ENCODE peak calls at places on chromosomes 1 and 21, in four cellular contexts. Q, V, C and L are unnamed samples.

GRCh38 chr1:42931911-42932422 is 26.7 kb downstream of the SLC2A1 start:
- DNase-seq in Q (peak), C (peak), V (peak), L (peak)

GRCh38 chr1:56436338-56436695 is 143.0 kb downstream of the PLPP3 start:
- DNase-seq in Q (no peak), V (no peak), C (no peak), L (no peak)

GRCh38 chr1:197619008-197619640 is 156.2 kb downstream of the DENND1B start:
- DNase-seq in V (no peak), Q (no peak), C (no peak), L (no peak)

GRCh38 chr1:232183266-232183800 is 446.6 kb downstream of the SIPA1L2 start:
- DNase-seq in Q (no peak), C (no peak), V (no peak), L (no peak)

GRCh38 chr1:204447736-204448135 is 36.1 kb upstream of the PPP1R15B start:
- DNase-seq in Q (no peak), C (no peak), V (no peak), L (no peak)

GRCh38 chr1:214475746-214476145 is 75.7 kb downstream of the PTPN14 start:
- DNase-seq in V (no peak), Q (no peak), C (no peak), L (no peak)

GRCh38 chr1:23980725-23981063 is 567 bp upstream of the SRSF10 start:
- DNase-seq in Q (peak), C (no peak), V (peak), L (peak)

GRCh38 chr1:198641966-198642656 is 3.3 kb downstream of the PTPRC start:
- DNase-seq in V (no peak), C (no peak), Q (no peak), L (no peak)

GRCh38 chr1:62395291-62395690 is 41.6 kb upstream of the USP1 start:
- DNase-seq in Q (no peak), C (no peak), V (no peak), L (no peak)

GRCh38 chr1:87951852-87952251 is 623.2 kb downstream of the LMO4 start:
- DNase-seq in V (no peak), Q (no peak), C (no peak), L (no peak)

GRCh38 chr1:42931108-42931539 is 27.5 kb downstream of the SLC2A1 start:
- DNase-seq in C (no peak), V (peak), Q (peak), L (peak)

GRCh38 chr1:204384636-204385354 is 25.1 kb upstream of the PLEKHA6 start:
- DNase-seq in C (no peak), V (no peak), Q (no peak), L (no peak)

GRCh38 chr1:85413169-85413568 is 51.8 kb downstream of the DDAH1 start:
- DNase-seq in C (no peak), Q (no peak), V (no peak), L (no peak)

GRCh38 chr1:63004868-63005267 is 220.9 kb downstream of the ATG4C start:
- DNase-seq in C (no peak), V (peak), Q (peak), L (no peak)

GRCh38 chr1:63729227-63729620 is 44.6 kb upstream of the ROR1 start:
- DNase-seq in V (no peak), Q (no peak), C (no peak), L (no peak)

GRCh38 chr1:157580179-157580827 is 17.6 kb downstream of the FCRL4 start:
- DNase-seq in V (peak), C (no peak), Q (peak), L (peak)

GRCh38 chr1:192805832-192806323 is 3.0 kb upstream of the RGS2 start:
- DNase-seq in V (peak), C (no peak), Q (peak), L (peak)

GRCh38 chr21:45923146-45923545 is 58.4 kb upstream of the COL6A1 start:
- DNase-seq in Q (no peak), V (no peak), C (peak), L (no peak)

GRCh38 chr1:240499012-240499411 is 112.9 kb downstream of the GREM2 start:
- DNase-seq in C (no peak), V (no peak), Q (no peak), L (no peak)

GRCh38 chr1:236861560-236862230 is 66.6 kb downstream of the MTR start:
- DNase-seq in V (no peak), Q (no peak), C (no peak), L (no peak)

GRCh38 chr1:225848044-225848955 is 33.9 kb downstream of the TMEM63A start:
- DNase-seq in V (peak), Q (peak), C (no peak), L (peak)

GRCh38 chr1:29505537-29506220 is 269.4 kb downstream of the PTPRU start:
- DNase-seq in C (no peak), V (no peak), Q (no peak), L (no peak)

GRCh38 chr1:19981507-19982312 is 2.3 kb upstream of the PLA2G2A start:
- DNase-seq in V (no peak), C (no peak), Q (no peak), L (no peak)

GRCh38 chr1:54052470-54052933 is 502 bp downstream of the TMEM59 start:
- DNase-seq in V (peak), C (no peak), Q (peak), L (peak)

GRCh38 chr1:154884868-154885706 is 15.0 kb upstream of the KCNN3 start:
- DNase-seq in C (no peak), V (no peak), Q (no peak), L (no peak)

GRCh38 chr1:63593887-63594617 is 841 bp downstream of the PGM1 start:
- DNase-seq in V (peak), Q (peak), C (peak), L (peak)

GRCh38 chr1:115660151-115660550 is 18.4 kb downstream of the VANGL1 start:
- DNase-seq in Q (no peak), V (no peak), C (no peak), L (no peak)

GRCh38 chr1:28855469-28855944 is 43.5 kb downstream of the OPRD1 start:
- DNase-seq in V (no peak), Q (no peak), C (no peak), L (no peak)

GRCh38 chr21:21057349-21058062 is 59.3 kb downstream of the NCAM2 start:
- DNase-seq in Q (no peak), C (no peak), V (no peak), L (no peak)

GRCh38 chr1:99504287-99504686 is 141.6 kb upstream of the PALMD start:
- DNase-seq in V (no peak), C (no peak), Q (no peak), L (no peak)

GRCh38 chr21:26835027-26835713 is 10.0 kb downstream of the ADAMTS1 start:
- DNase-seq in C (no peak), V (no peak), Q (no peak), L (no peak)

GRCh38 chr1:98794196-98794886 is 132.8 kb downstream of the SNX7 start:
- DNase-seq in V (peak), C (no peak), Q (peak), L (peak)

GRCh38 chr1:109539676-109540075 is at the start of gene GPR61:
- DNase-seq in C (no peak), V (no peak), Q (peak), L (no peak)

GRCh38 chr1:6415979-6416656 is 3.6 kb downstream of the HES2 start:
- DNase-seq in V (no peak), Q (no peak), C (no peak), L (no peak)

GRCh38 chr1:7549693-7550161 is 221.4 kb upstream of the VAMP3 start:
- DNase-seq in C (no peak), V (no peak), Q (no peak), L (peak)

GRCh38 chr1:199778324-199778955 is 249.1 kb upstream of the NR5A2 start:
- DNase-seq in C (no peak), Q (no peak), V (no peak), L (peak)

GRCh38 chr1:209484429-209484828 is 99.1 kb upstream of the CAMK1G start:
- DNase-seq in C (no peak), V (no peak), Q (no peak), L (no peak)

GRCh38 chr1:209884249-209884648 is 53.8 kb upstream of the SYT14 start:
- DNase-seq in Q (no peak), C (no peak), V (no peak), L (no peak)

GRCh38 chr1:163137556-163138265 is 65.0 kb downstream of the RGS5 start:
- DNase-seq in C (no peak), Q (no peak), V (no peak), L (no peak)

GRCh38 chr1:90175490-90176157 is 180.7 kb downstream of the ZNF326 start:
- DNase-seq in Q (no peak), C (no peak), V (no peak), L (no peak)

GRCh38 chr1:195934839-195935557 is 673.2 kb downstream of the KCNT2 start:
- DNase-seq in V (no peak), Q (no peak), C (no peak), L (no peak)

GRCh38 chr1:195941314-195941713 is 666.9 kb downstream of the KCNT2 start:
- DNase-seq in V (no peak), C (no peak), Q (no peak), L (no peak)

GRCh38 chr1:195939844-195940243 is 668.4 kb downstream of the KCNT2 start:
- DNase-seq in Q (no peak), V (no peak), C (no peak), L (no peak)
- TF ChIP-seq CTCF in Q (peak), V (no peak), C (no peak), L (peak)

GRCh38 chr1:27124405-27124804 is 30.5 kb downstream of the SLC9A1 start:
- DNase-seq in C (no peak), V (no peak), Q (no peak), L (no peak)

GRCh38 chr1:27129225-27129624 is 25.7 kb downstream of the SLC9A1 start:
- DNase-seq in Q (no peak), V (no peak), C (no peak), L (no peak)

GRCh38 chr1:27130798-27131197 is 24.1 kb downstream of the SLC9A1 start:
- DNase-seq in Q (no peak), V (no peak), C (no peak), L (no peak)

GRCh38 chr1:27122652-27123051 is 32.3 kb downstream of the SLC9A1 start:
- DNase-seq in Q (no peak), V (no peak), C (peak), L (no peak)

GRCh38 chr1:27127419-27127818 is 27.5 kb downstream of the SLC9A1 start:
- DNase-seq in Q (no peak), V (no peak), C (no peak), L (no peak)
- TF ChIP-seq CTCF in Q (no peak), V (no peak), C (peak), L (no peak)

GRCh38 chr1:222095606-222096475 is 354.0 kb upstream of the DUSP10 start:
- DNase-seq in Q (peak), C (no peak), V (peak), L (peak)

GRCh38 chr1:222096476-222096772 is 354.5 kb upstream of the DUSP10 start:
- DNase-seq in C (no peak), Q (no peak), V (no peak), L (no peak)

GRCh38 chr1:222096883-222097282 is 355.0 kb upstream of the DUSP10 start:
- DNase-seq in C (no peak), V (no peak), Q (no peak), L (no peak)

GRCh38 chr1:222090103-222090502 is 348.2 kb upstream of the DUSP10 start:
- DNase-seq in Q (no peak), C (no peak), V (no peak), L (no peak)

DNA sequence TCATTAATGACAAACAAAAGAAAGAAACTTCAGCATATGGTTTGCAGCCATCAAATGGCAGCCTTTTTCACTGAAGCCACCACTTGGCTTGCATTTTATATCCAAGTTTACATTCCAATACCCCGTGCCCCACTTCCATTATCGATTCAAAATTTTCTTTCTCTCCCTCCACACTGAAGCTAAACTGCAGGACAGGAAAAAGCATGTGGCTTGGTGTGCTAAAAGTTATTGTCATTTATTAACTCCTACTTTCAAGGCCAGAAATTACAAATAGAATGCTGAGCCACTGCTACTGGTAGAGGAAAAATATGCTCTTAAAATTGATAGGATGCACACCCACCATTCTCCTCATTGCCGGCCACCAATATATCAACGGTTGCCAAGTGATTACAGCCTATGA is 351.6 kb upstream of the DUSP10 start:
- DNase-seq in C (no peak), V (no peak), Q (no peak), L (no peak)
- TF ChIP-seq CTCF in C (no peak), V (no peak), Q (no peak), L (no peak)

DNA sequence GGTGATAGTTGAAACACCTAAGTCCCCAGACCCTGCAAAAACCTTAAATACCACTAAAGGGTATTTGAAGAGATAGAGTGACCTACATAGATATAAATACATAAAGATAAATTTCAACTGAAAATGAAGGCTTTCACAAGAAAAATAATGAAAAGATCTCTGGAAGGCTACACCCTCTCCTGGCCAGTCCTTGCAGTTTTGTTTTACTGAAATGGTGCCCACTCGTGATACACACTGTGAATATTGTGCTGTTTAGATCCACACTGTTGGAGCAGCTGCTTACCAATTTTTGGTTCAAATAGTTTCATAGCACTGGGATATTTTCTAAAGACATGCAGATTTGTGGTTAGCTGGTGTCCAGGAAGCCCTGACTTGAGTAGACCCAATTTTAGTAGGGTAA is 31.5 kb upstream of the RNF187 start:
- DNase-seq in Q (no peak), V (no peak), C (no peak), L (no peak)
- TF ChIP-seq CTCF in Q (no peak), V (no peak), C (no peak), L (no peak)

DNA sequence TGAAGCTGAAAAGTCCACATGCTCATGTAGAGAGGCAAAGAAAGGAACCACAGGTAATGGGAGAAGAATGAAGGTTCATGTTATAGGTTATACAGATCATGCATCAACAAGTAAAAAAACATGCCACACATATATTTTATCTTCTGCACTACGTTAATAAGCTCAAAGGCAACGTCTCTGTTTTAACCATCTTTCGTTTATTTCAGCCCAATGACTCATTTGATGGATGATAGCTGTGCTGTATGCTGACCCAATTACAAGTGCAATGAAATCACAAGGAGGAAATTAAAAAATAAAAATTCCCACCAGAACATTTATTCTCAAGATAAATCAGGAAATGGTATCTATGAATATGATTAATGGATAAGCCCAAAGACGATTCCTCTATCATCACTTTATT is 24.6 kb downstream of the XCL1 start:
- DNase-seq in Q (no peak), C (no peak), V (no peak), L (no peak)
- TF ChIP-seq CTCF in Q (no peak), C (no peak), V (no peak), L (no peak)